ENCODE peak calls at places on chromosomes 1 and 21, in four cellular contexts. One of them, this sample, is unnamed.

GRCh38 chr1:7249516-7249915 is 464.3 kb downstream of the CAMTA1 start:
- DNase-seq in GM12878: no peak
- DNase-seq in HL-60: no peak
- DNase-seq in K562: no peak
- DNase-seq in this sample: no peak

GRCh38 chr1:208997726-208998312 is 585.7 kb upstream of the CAMK1G start:
- DNase-seq in GM12878: no peak
- DNase-seq in HL-60: no peak
- DNase-seq in K562: no peak
- DNase-seq in this sample: no peak

GRCh38 chr1:172447641-172448040 is 3.8 kb upstream of the PIGC start:
- DNase-seq in K562: no peak
- DNase-seq in GM12878: no peak
- DNase-seq in HL-60: peak; percentile 79
- DNase-seq in this sample: no peak

GRCh38 chr1:180269848-180270766 is 40.0 kb downstream of the LHX4 start:
- DNase-seq in GM12878: no peak
- DNase-seq in K562: no peak
- DNase-seq in HL-60: no peak
- DNase-seq in this sample: no peak

GRCh38 chr1:217482356-217483102 is 148.4 kb downstream of the GPATCH2 start:
- DNase-seq in HL-60: peak; percentile 7
- DNase-seq in K562: no peak
- DNase-seq in GM12878: peak; percentile 38
- DNase-seq in this sample: peak; percentile 5

GRCh38 chr1:31703431-31704260 is at the start of gene COL16A1:
- DNase-seq in GM12878: no peak
- DNase-seq in HL-60: no peak
- DNase-seq in K562: peak; percentile 36
- DNase-seq in this sample: no peak

GRCh38 chr1:182569939-182570610 is 19.0 kb downstream of the RNASEL start:
- DNase-seq in HL-60: no peak
- DNase-seq in K562: no peak
- DNase-seq in GM12878: no peak
- DNase-seq in this sample: no peak

GRCh38 chr21:38669186-38669585 is 136.5 kb upstream of the ETS2 start:
- DNase-seq in K562: peak; percentile 27
- DNase-seq in HL-60: peak; percentile 8
- DNase-seq in GM12878: no peak
- DNase-seq in this sample: no peak

GRCh38 chr1:40855513-40855912 is 6.7 kb downstream of the CITED4 start:
- DNase-seq in HL-60: no peak
- DNase-seq in K562: no peak
- DNase-seq in GM12878: no peak
- DNase-seq in this sample: no peak

GRCh38 chr1:201408815-201409200 is 9.7 kb upstream of the LAD1 start:
- DNase-seq in K562: no peak
- DNase-seq in GM12878: no peak
- DNase-seq in HL-60: no peak
- DNase-seq in this sample: no peak
- TF ChIP-seq SPI1 in K562: no peak
- TF ChIP-seq SPI1 in GM12878: no peak
- TF ChIP-seq SPI1 in HL-60: no peak
- TF ChIP-seq SPI1 in this sample: no peak

GRCh38 chr1:43982798-43983197 is 3.8 kb downstream of the B4GALT2 start:
- DNase-seq in K562: peak; percentile 32
- DNase-seq in HL-60: peak; percentile 50
- DNase-seq in GM12878: no peak
- DNase-seq in this sample: no peak
- TF ChIP-seq SPI1 in K562: no peak
- TF ChIP-seq SPI1 in HL-60: no peak
- TF ChIP-seq SPI1 in GM12878: no peak
- TF ChIP-seq SPI1 in this sample: no peak

GRCh38 chr1:190615818-190616217 is 138.2 kb upstream of the BRINP3 start:
- DNase-seq in GM12878: no peak
- DNase-seq in K562: no peak
- DNase-seq in HL-60: no peak
- DNase-seq in this sample: no peak

GRCh38 chr1:190619724-190620123 is 142.1 kb upstream of the BRINP3 start:
- DNase-seq in K562: no peak
- DNase-seq in GM12878: no peak
- DNase-seq in HL-60: no peak
- DNase-seq in this sample: no peak
- TF ChIP-seq SPI1 in K562: no peak
- TF ChIP-seq SPI1 in GM12878: no peak
- TF ChIP-seq SPI1 in HL-60: no peak
- TF ChIP-seq SPI1 in this sample: no peak

GRCh38 chr1:63261736-63262142 is 60.6 kb upstream of the FOXD3 start:
- DNase-seq in GM12878: no peak
- DNase-seq in HL-60: peak; percentile 32
- DNase-seq in K562: no peak
- DNase-seq in this sample: no peak
- TF ChIP-seq SPI1 in GM12878: no peak
- TF ChIP-seq SPI1 in HL-60: no peak
- TF ChIP-seq SPI1 in K562: no peak
- TF ChIP-seq SPI1 in this sample: no peak

DNA sequence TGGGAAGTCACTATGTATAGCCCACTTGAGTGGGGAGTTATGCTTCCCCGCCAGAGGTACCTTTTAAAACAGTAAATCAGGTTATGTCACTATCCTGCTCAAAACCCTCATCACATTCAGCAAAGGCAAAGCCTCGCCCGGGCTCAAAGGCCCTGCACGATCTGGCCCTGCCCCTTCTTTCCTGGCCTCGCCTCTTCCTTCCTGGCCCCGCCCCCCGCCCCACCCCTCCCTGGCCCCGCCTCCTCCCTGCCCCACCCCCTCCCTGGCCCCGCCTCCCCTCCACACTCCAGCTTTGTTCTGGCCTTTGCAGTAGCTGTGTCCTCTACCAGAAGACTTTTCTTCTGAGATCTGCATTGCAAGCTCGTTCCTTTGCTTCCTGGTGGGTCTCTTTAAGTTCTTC is 6.6 kb downstream of the LDLRAD2 start:
- DNase-seq in HL-60: no peak
- DNase-seq in GM12878: no peak
- DNase-seq in K562: peak; percentile 99
- DNase-seq in this sample: peak; percentile 80
- TF ChIP-seq SPI1 in HL-60: no peak
- TF ChIP-seq SPI1 in GM12878: no peak
- TF ChIP-seq SPI1 in K562: no peak
- TF ChIP-seq SPI1 in this sample: no peak

GRCh38 chr1:201221201-201221846 is 30.7 kb downstream of the IGFN1 start:
- DNase-seq in GM12878: no peak
- DNase-seq in HL-60: no peak
- DNase-seq in K562: no peak
- DNase-seq in this sample: no peak
- TF ChIP-seq SPI1 in GM12878: no peak
- TF ChIP-seq SPI1 in HL-60: no peak
- TF ChIP-seq SPI1 in K562: no peak
- TF ChIP-seq SPI1 in this sample: no peak

GRCh38 chr1:205256956-205257615 is 29.3 kb downstream of the TMCC2 start:
- DNase-seq in HL-60: no peak
- DNase-seq in GM12878: no peak
- DNase-seq in K562: no peak
- DNase-seq in this sample: no peak
- TF ChIP-seq SPI1 in HL-60: no peak
- TF ChIP-seq SPI1 in GM12878: no peak
- TF ChIP-seq SPI1 in K562: no peak
- TF ChIP-seq SPI1 in this sample: no peak

GRCh38 chr1:154418062-154418897 is 13.1 kb downstream of the IL6R start:
- DNase-seq in GM12878: no peak
- DNase-seq in K562: no peak
- DNase-seq in HL-60: no peak
- DNase-seq in this sample: no peak
- TF ChIP-seq SPI1 in GM12878: no peak
- TF ChIP-seq SPI1 in K562: no peak
- TF ChIP-seq SPI1 in HL-60: no peak
- TF ChIP-seq SPI1 in this sample: no peak

GRCh38 chr1:5729636-5730145 is 262.5 kb downstream of the NPHP4 start:
- DNase-seq in HL-60: no peak
- DNase-seq in GM12878: no peak
- DNase-seq in K562: no peak
- DNase-seq in this sample: no peak
- TF ChIP-seq SPI1 in HL-60: no peak
- TF ChIP-seq SPI1 in GM12878: no peak
- TF ChIP-seq SPI1 in K562: no peak
- TF ChIP-seq SPI1 in this sample: no peak

DNA sequence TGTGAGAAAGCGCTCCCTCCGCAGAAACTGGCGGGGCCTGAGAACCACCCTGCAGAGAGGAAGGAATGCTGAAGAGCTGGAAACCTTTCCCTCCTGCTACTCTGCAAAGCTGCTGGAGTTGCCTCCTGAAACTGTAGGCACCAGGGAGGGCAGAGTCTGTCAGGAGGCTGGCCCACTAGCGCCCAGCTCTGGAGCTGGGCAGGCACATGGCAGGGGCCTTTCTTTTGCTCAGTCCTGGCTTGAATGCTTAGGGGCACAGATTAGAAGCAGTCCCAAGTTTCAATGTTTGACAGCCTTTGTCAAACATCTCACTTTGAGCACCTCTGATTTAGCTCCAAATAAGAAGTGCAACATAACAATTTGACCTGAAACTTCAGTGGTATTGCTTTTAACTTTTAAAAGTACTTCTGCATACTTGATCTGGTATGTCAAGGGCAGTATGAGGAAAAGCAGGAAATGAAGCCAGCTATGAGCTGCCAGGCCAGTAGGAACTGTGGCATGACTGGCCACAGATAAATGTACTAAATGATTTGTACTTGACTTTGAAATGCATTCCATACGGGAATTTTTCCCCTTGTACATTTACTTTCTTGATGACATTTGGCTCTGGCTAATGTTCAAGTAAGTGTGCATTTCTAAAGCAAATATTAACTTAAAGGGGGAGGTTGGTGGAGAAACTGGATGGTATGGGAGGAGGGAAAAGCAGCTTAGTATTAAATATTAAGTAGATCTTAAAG is 7.2 kb downstream of the C1orf116 start:
- DNase-seq in GM12878: no peak
- DNase-seq in K562: no peak
- DNase-seq in HL-60: no peak
- DNase-seq in this sample: no peak
- TF ChIP-seq SPI1 in GM12878: no peak
- TF ChIP-seq SPI1 in K562: no peak
- TF ChIP-seq SPI1 in HL-60: no peak
- TF ChIP-seq SPI1 in this sample: no peak

This sample was measured in GM12891.